ENCODE peak calls at places on chromosome 12, in five cellular contexts. One of them, this sample, is unnamed.

GRCh38 chr12:47107446-47107845 is 27.7 kb upstream of the AMIGO2 start:
- DNase-seq in T-helper 1 cell: no peak
- DNase-seq in hypothalamus: no peak
- DNase-seq in SHP77: no peak
- DNase-seq in NT2/D1: no peak
- DNase-seq in this sample: no peak

GRCh38 chr12:52191841-52192791 is at the start of gene KRT80:
- DNase-seq in T-helper 1 cell: no peak
- DNase-seq in hypothalamus: peak
- DNase-seq in SHP77: peak
- DNase-seq in NT2/D1: no peak
- DNase-seq in this sample: peak

GRCh38 chr12:125983094-125983783 is 918.0 kb downstream of the AACS start:
- DNase-seq in T-helper 1 cell: no peak
- DNase-seq in hypothalamus: peak
- DNase-seq in SHP77: no peak
- DNase-seq in NT2/D1: peak
- DNase-seq in this sample: no peak

GRCh38 chr12:55188974-55189556 is 31.8 kb upstream of the OR10A7 start:
- DNase-seq in T-helper 1 cell: peak
- DNase-seq in hypothalamus: no peak
- DNase-seq in SHP77: peak
- DNase-seq in NT2/D1: peak
- DNase-seq in this sample: peak

GRCh38 chr12:62757048-62757447 is 177.9 kb downstream of the PPM1H start:
- DNase-seq in T-helper 1 cell: no peak
- DNase-seq in hypothalamus: no peak
- DNase-seq in SHP77: no peak
- DNase-seq in NT2/D1: no peak
- DNase-seq in this sample: no peak

GRCh38 chr12:52436000-52436827 is 2.0 kb upstream of the KRT75 start:
- DNase-seq in T-helper 1 cell: no peak
- DNase-seq in hypothalamus: no peak
- DNase-seq in SHP77: no peak
- DNase-seq in NT2/D1: no peak
- DNase-seq in this sample: no peak

GRCh38 chr12:25684070-25684469 is 131.0 kb upstream of the LMNTD1 start:
- DNase-seq in T-helper 1 cell: no peak
- DNase-seq in hypothalamus: no peak
- DNase-seq in SHP77: no peak
- DNase-seq in NT2/D1: no peak
- DNase-seq in this sample: no peak

GRCh38 chr12:102401087-102401486 is 79.3 kb downstream of the IGF1 start:
- DNase-seq in T-helper 1 cell: no peak
- DNase-seq in hypothalamus: no peak
- DNase-seq in SHP77: no peak
- DNase-seq in NT2/D1: no peak
- DNase-seq in this sample: no peak

GRCh38 chr12:117025481-117026151 is 73.6 kb downstream of the TESC start:
- DNase-seq in T-helper 1 cell: peak
- DNase-seq in hypothalamus: peak
- DNase-seq in SHP77: peak
- DNase-seq in NT2/D1: peak
- DNase-seq in this sample: peak

GRCh38 chr12:100789146-100789545 is 5.4 kb upstream of the ANO4 start:
- DNase-seq in T-helper 1 cell: no peak
- DNase-seq in hypothalamus: no peak
- DNase-seq in SHP77: no peak
- DNase-seq in NT2/D1: no peak
- DNase-seq in this sample: no peak

GRCh38 chr12:59803735-59804134 is 207.9 kb downstream of the SLC16A7 start:
- DNase-seq in T-helper 1 cell: no peak
- DNase-seq in hypothalamus: no peak
- DNase-seq in SHP77: no peak
- DNase-seq in NT2/D1: no peak
- DNase-seq in this sample: no peak

GRCh38 chr12:55935742-55936151 is 4.8 kb downstream of the DGKA start:
- DNase-seq in T-helper 1 cell: peak
- DNase-seq in hypothalamus: no peak
- DNase-seq in SHP77: no peak
- DNase-seq in NT2/D1: no peak
- DNase-seq in this sample: no peak

GRCh38 chr12:127081058-127081457 is 1185.9 kb upstream of the TMEM132C start:
- DNase-seq in T-helper 1 cell: no peak
- DNase-seq in hypothalamus: no peak
- DNase-seq in SHP77: no peak
- DNase-seq in NT2/D1: no peak
- DNase-seq in this sample: no peak

GRCh38 chr12:44510510-44510909 is 365.6 kb downstream of the NELL2 start:
- DNase-seq in T-helper 1 cell: no peak
- DNase-seq in hypothalamus: no peak
- DNase-seq in SHP77: no peak
- DNase-seq in NT2/D1: no peak
- DNase-seq in this sample: no peak

GRCh38 chr12:16238661-16239060 is 38.8 kb downstream of the SLC15A5 start:
- DNase-seq in T-helper 1 cell: no peak
- DNase-seq in hypothalamus: no peak
- DNase-seq in SHP77: no peak
- DNase-seq in NT2/D1: no peak
- DNase-seq in this sample: no peak

GRCh38 chr12:67541625-67541991 is 106.9 kb upstream of the DYRK2 start:
- DNase-seq in T-helper 1 cell: no peak
- DNase-seq in hypothalamus: no peak
- DNase-seq in SHP77: no peak
- DNase-seq in NT2/D1: no peak
- DNase-seq in this sample: no peak

GRCh38 chr12:124302807-124303578 is 8.1 kb downstream of the RFLNA start:
- DNase-seq in T-helper 1 cell: no peak
- DNase-seq in hypothalamus: no peak
- DNase-seq in SHP77: no peak
- DNase-seq in NT2/D1: no peak
- DNase-seq in this sample: no peak

GRCh38 chr12:122997343-122998250 is 17.1 kb downstream of the ARL6IP4 start:
- DNase-seq in T-helper 1 cell: no peak
- DNase-seq in hypothalamus: no peak
- DNase-seq in SHP77: no peak
- DNase-seq in NT2/D1: no peak
- DNase-seq in this sample: no peak

GRCh38 chr12:51972849-51973273 is 21.4 kb downstream of the ACVR1B start:
- DNase-seq in T-helper 1 cell: peak
- DNase-seq in hypothalamus: no peak
- DNase-seq in SHP77: no peak
- DNase-seq in NT2/D1: no peak
- DNase-seq in this sample: no peak

GRCh38 chr12:18658179-18658578 is 79.6 kb downstream of the PLCZ1 start:
- DNase-seq in T-helper 1 cell: no peak
- DNase-seq in hypothalamus: no peak
- DNase-seq in SHP77: no peak
- DNase-seq in NT2/D1: no peak
- DNase-seq in this sample: no peak

GRCh38 chr12:53064613-53065415 is 14.4 kb downstream of the SPRYD3 start:
- DNase-seq in T-helper 1 cell: no peak
- DNase-seq in hypothalamus: no peak
- DNase-seq in SHP77: no peak
- DNase-seq in NT2/D1: no peak
- DNase-seq in this sample: no peak

GRCh38 chr12:64618953-64619590 is 8.8 kb downstream of the RASSF3 start:
- DNase-seq in T-helper 1 cell: no peak
- DNase-seq in hypothalamus: no peak
- DNase-seq in SHP77: no peak
- DNase-seq in NT2/D1: no peak
- DNase-seq in this sample: peak

GRCh38 chr12:104411826-104412626 is 44.7 kb upstream of the CHST11 start:
- DNase-seq in T-helper 1 cell: no peak
- DNase-seq in hypothalamus: no peak
- DNase-seq in SHP77: no peak
- DNase-seq in NT2/D1: no peak
- DNase-seq in this sample: no peak

GRCh38 chr12:1509703-1510395 is 84.5 kb downstream of the FBXL14 start:
- DNase-seq in T-helper 1 cell: no peak
- DNase-seq in hypothalamus: no peak
- DNase-seq in SHP77: no peak
- DNase-seq in NT2/D1: no peak
- DNase-seq in this sample: no peak

GRCh38 chr12:97643961-97644360 is 181.4 kb downstream of the RMST start:
- DNase-seq in T-helper 1 cell: no peak
- DNase-seq in hypothalamus: no peak
- DNase-seq in SHP77: no peak
- DNase-seq in NT2/D1: no peak
- DNase-seq in this sample: peak

GRCh38 chr12:112527501-112527900 is 108.8 kb downstream of the PTPN11 start:
- DNase-seq in T-helper 1 cell: no peak
- DNase-seq in hypothalamus: no peak
- DNase-seq in SHP77: no peak
- DNase-seq in NT2/D1: no peak
- DNase-seq in this sample: no peak

GRCh38 chr12:54207539-54208267 is 18.9 kb upstream of the SMUG1 start:
- DNase-seq in T-helper 1 cell: peak
- DNase-seq in hypothalamus: peak
- DNase-seq in SHP77: peak
- DNase-seq in NT2/D1: peak
- DNase-seq in this sample: peak

GRCh38 chr12:71070416-71071155 is 87.2 kb downstream of the TSPAN8 start:
- DNase-seq in T-helper 1 cell: no peak
- DNase-seq in hypothalamus: no peak
- DNase-seq in SHP77: no peak
- DNase-seq in NT2/D1: no peak
- DNase-seq in this sample: no peak

GRCh38 chr12:41368006-41368405 is 179.9 kb downstream of the PDZRN4 start:
- DNase-seq in T-helper 1 cell: no peak
- DNase-seq in hypothalamus: no peak
- DNase-seq in SHP77: no peak
- DNase-seq in NT2/D1: no peak
- DNase-seq in this sample: peak

GRCh38 chr12:112164326-112164660 is 38.9 kb downstream of the TRAFD1 start:
- DNase-seq in T-helper 1 cell: no peak
- DNase-seq in hypothalamus: no peak
- DNase-seq in SHP77: no peak
- DNase-seq in NT2/D1: no peak
- DNase-seq in this sample: no peak

This sample was measured in NCI-H526.